ENCODE peak calls at places on chromosomes 7 and 10, in seven cellular contexts. Z is mesendoderm, S is H9, Y is mesenchymal stem cell, V is IMR-90, E is H1, W is trophoblast cell. C is an unnamed sample.
A peak's percentile ranks its signal among the peaks of the same experiment; 100 is the strongest.

GRCh38 chr10:14468022-14468421 is 137.3 kb upstream of the FRMD4A start:
- DNase-seq in Z (no peak), S (no peak), Y (no peak), V (peak; percentile 21), E (no peak), W (no peak), C (no peak)

GRCh38 chr7:134710854-134711624 is 64.4 kb downstream of the BPGM start:
- DNase-seq in Z (peak; percentile 72), S (no peak), Y (peak; percentile 49), V (peak; percentile 43), E (no peak), W (peak; percentile 97), C (no peak)

GRCh38 chr7:100894860-100895700 is 608 bp downstream of the ACHE start:
- DNase-seq in Z (peak; percentile 79), S (peak; percentile 80), Y (peak; percentile 46), V (no peak), E (peak; percentile 58), W (peak; percentile 39), C (peak; percentile 86)

GRCh38 chr10:68870545-68871104 is 30.5 kb upstream of the DDX50 start:
- DNase-seq in Z (no peak), S (no peak), Y (no peak), V (no peak), E (no peak), W (no peak), C (no peak)

GRCh38 chr7:151130741-151131157 is 36.7 kb downstream of the GBX1 start:
- DNase-seq in Z (no peak), S (no peak), Y (no peak), V (no peak), E (no peak), W (no peak), C (no peak)

GRCh38 chr7:36875794-36876193 is 151.5 kb upstream of the AOAH start:
- DNase-seq in Z (peak; percentile 56), S (no peak), Y (no peak), V (no peak), E (no peak), W (no peak), C (peak; percentile 21)

GRCh38 chr10:16116404-16117304 is 256.3 kb upstream of the MINDY3 start:
- DNase-seq in Z (peak; percentile 62), S (no peak), Y (no peak), V (no peak), E (peak; percentile 9), W (peak; percentile 70), C (no peak)

GRCh38 chr10:79298403-79299244 is 48.6 kb upstream of the PPIF start:
- DNase-seq in Z (peak; percentile 61), S (no peak), Y (peak; percentile 96), V (peak; percentile 99), E (no peak), W (peak; percentile 38), C (no peak)

GRCh38 chr10:118840071-118840775 is 85.5 kb upstream of the CACUL1 start:
- DNase-seq in Z (peak; percentile 38), S (no peak), Y (no peak), V (no peak), E (no peak), W (no peak), C (no peak)

GRCh38 chr10:46228076-46229071 is 58.4 kb upstream of the ANTXRL start:
- DNase-seq in Z (peak; percentile 92), S (peak; percentile 80), Y (peak; percentile 86), V (peak; percentile 70), E (peak; percentile 60), W (peak; percentile 77), C (peak; percentile 83)

GRCh38 chr10:72349438-72349837 is 5.3 kb downstream of the DNAJB12 start:
- DNase-seq in Z (no peak), S (no peak), Y (no peak), V (no peak), E (no peak), W (no peak), C (no peak)

GRCh38 chr10:98154076-98154475 is 19.6 kb downstream of the R3HCC1L start:
- DNase-seq in Z (no peak), S (no peak), Y (peak; percentile 21), V (no peak), E (no peak), W (no peak), C (no peak)

GRCh38 chr10:7417807-7418206 is 7.0 kb upstream of the SFMBT2 start:
- DNase-seq in Z (no peak), S (no peak), Y (no peak), V (no peak), E (no peak), W (no peak), C (no peak)

GRCh38 chr10:113435881-113436280 is 117.0 kb upstream of the HABP2 start:
- DNase-seq in Z (no peak), S (no peak), Y (no peak), V (no peak), E (no peak), W (no peak), C (no peak)

DNA sequence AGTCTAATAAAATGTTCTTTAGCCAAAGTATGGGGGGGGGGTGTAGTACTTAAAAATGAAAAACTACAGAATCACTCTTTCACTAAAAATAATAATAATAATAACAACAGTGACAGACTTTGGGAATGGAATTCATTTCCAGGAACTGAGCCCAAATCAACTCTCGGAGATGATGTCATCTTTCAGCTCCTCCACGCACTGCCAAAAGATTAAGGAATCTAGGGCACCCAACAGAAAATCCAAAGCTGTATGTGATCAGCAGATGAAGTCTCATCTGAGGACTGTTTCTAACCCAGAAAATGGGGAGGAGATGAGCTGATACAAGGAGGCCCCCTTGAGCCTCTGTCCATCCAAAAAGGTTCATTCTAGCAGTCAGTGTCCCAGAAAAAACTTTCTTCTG is 54.5 kb downstream of the GRB10 start:
- DNase-seq in Z (no peak), S (no peak), Y (no peak), V (peak; percentile 63), E (no peak), W (peak; percentile 31), C (no peak)
- H3K4ac ChIP-seq in Z (no peak overlapping the region), S (no peak overlapping the region), Y (no peak overlapping the region), V (no peak overlapping the region), E (no peak overlapping the region), W (no peak overlapping the region), C (no peak overlapping the region)

GRCh38 chr7:70681111-70681846 is 450.7 kb upstream of the GALNT17 start:
- DNase-seq in Z (peak; percentile 58), S (no peak), Y (no peak), V (no peak), E (no peak), W (no peak), C (no peak)

GRCh38 chr7:70678621-70679251 is 453.2 kb upstream of the GALNT17 start:
- DNase-seq in Z (no peak), S (no peak), Y (peak; percentile 37), V (peak; percentile 57), E (no peak), W (no peak), C (no peak)

GRCh38 chr7:70679666-70680065 is 452.3 kb upstream of the GALNT17 start:
- DNase-seq in Z (no peak), S (no peak), Y (no peak), V (no peak), E (no peak), W (no peak), C (no peak)

GRCh38 chr7:70681847-70682350 is 450.0 kb upstream of the GALNT17 start:
- DNase-seq in Z (no peak), S (no peak), Y (peak; percentile 15), V (no peak), E (no peak), W (no peak), C (no peak)

GRCh38 chr7:70684173-70684572 is 447.8 kb upstream of the GALNT17 start:
- DNase-seq in Z (no peak), S (no peak), Y (no peak), V (no peak), E (no peak), W (no peak), C (no peak)
- H2AK5ac ChIP-seq in Z (no peak overlapping the region), S (no peak overlapping the region), Y (no peak overlapping the region), V (no peak overlapping the region), E (peak overlapping the region; percentile 95), W (no peak overlapping the region), C (no peak overlapping the region)

GRCh38 chr7:117062300-117062699 is 109.0 kb downstream of the ST7 start:
- DNase-seq in Z (no peak), S (no peak), Y (no peak), V (peak; percentile 84), E (no peak), W (no peak), C (no peak)

GRCh38 chr7:117064688-117065087 is 111.4 kb downstream of the ST7 start:
- DNase-seq in Z (no peak), S (no peak), Y (no peak), V (no peak), E (no peak), W (no peak), C (no peak)

GRCh38 chr7:117066668-117067067 is 113.4 kb downstream of the ST7 start:
- DNase-seq in Z (no peak), S (no peak), Y (no peak), V (no peak), E (no peak), W (no peak), C (no peak)

GRCh38 chr7:117065585-117066150 is 112.4 kb downstream of the ST7 start:
- DNase-seq in Z (peak; percentile 85), S (no peak), Y (no peak), V (no peak), E (no peak), W (peak; percentile 20), C (no peak)

DNA sequence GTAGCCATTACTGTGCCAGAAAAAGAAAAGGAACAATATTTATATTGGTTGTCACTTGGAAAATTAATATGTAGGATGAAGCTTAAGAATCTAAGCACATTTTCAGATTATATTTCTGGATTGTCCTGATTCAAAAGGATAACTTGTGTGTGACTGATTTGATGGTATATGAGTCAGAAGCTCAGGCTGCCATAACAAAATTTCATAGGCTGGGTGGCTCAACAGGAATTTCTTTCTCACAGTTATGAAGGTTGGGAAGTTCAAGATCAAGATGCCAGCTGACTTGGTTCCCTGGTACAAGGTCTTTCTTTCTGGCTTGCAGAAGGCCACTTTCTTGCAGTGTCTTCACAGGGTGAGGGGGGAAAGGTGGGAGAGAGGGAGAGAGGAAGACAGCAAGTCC is 108.5 kb downstream of the ST7 start:
- DNase-seq in Z (no peak), S (no peak), Y (no peak), V (peak; percentile 80), E (no peak), W (no peak), C (no peak)
- H3K4ac ChIP-seq in Z (no peak overlapping the region), S (no peak overlapping the region), Y (no peak overlapping the region), V (peak overlapping the region; percentile 84), E (no peak overlapping the region), W (no peak overlapping the region), C (no peak overlapping the region)

DNA sequence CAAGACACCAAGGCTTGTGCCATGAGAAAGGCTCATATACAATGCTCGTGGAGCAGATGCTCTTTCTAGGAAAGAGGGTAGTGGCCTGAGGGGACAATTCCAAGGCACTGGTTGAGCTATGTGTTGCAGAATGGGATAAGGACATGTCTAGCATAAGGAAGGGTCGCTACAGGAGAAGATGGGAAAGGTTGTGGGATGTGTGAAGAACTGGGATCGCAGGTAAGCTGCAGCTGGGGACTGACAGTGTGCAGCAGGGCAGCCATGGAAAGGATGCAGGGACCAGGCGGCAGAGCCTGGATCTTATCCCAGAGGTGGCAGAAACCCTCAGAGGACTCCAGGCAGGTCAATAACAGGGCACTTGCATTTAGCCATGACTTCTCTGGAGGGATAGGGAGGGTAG is 56.1 kb downstream of the COBL start:
- DNase-seq in Z (no peak), S (no peak), Y (no peak), V (no peak), E (no peak), W (peak; percentile 38), C (no peak)
- H2AK5ac ChIP-seq in Z (no peak overlapping the region), S (no peak overlapping the region), Y (no peak overlapping the region), V (no peak overlapping the region), E (no peak overlapping the region), W (no peak overlapping the region), C (no peak overlapping the region)

GRCh38 chr7:129017264-129017663 is 37.6 kb downstream of the TNPO3 start:
- DNase-seq in Z (no peak), S (no peak), Y (no peak), V (no peak), E (no peak), W (no peak), C (no peak)
- H3K4ac ChIP-seq in Z (no peak overlapping the region), S (no peak overlapping the region), Y (no peak overlapping the region), V (no peak overlapping the region), E (no peak overlapping the region), W (no peak overlapping the region), C (no peak overlapping the region)